ENCODE peak calls at places on chromosomes 4 and X, in nine cellular contexts. A, D, Y, T, F, Z, U, O and J are unnamed samples.

GRCh38 chr4:10673817-10674369 is 10.7 kb downstream of the CLNK start:
- DNase-seq in D (no peak), O (no peak), U (peak), F (no peak), A (no peak), T (no peak), Z (no peak), Y (no peak), J (no peak)

GRCh38 chrX:96729053-96729452 is 44.4 kb downstream of the DIAPH2 start:
- DNase-seq in U (no peak), O (no peak), F (no peak), A (no peak), Z (no peak), D (no peak), T (no peak), Y (no peak), J (no peak)

GRCh38 chr4:185587444-185588161 is 52.3 kb upstream of the PDLIM3 start:
- DNase-seq in O (no peak), Y (no peak), D (no peak), Z (peak), U (peak), T (peak), A (no peak), F (peak), J (no peak)

GRCh38 chrX:132718411-132718810 is 229.6 kb upstream of the MBNL3 start:
- DNase-seq in A (no peak), T (no peak), O (no peak), U (no peak), D (no peak), Y (no peak), Z (no peak), F (no peak), J (no peak)

GRCh38 chrX:96483642-96484160 is 200.9 kb upstream of the DIAPH2 start:
- DNase-seq in U (no peak), Z (no peak), T (no peak), D (no peak), F (peak), Y (no peak), A (no peak), O (no peak), J (no peak)

GRCh38 chr4:183384983-183385382 is 59.5 kb upstream of the CDKN2AIP start:
- DNase-seq in F (no peak), D (no peak), A (no peak), O (no peak), T (no peak), Z (no peak), Y (no peak), U (no peak), J (no peak)

GRCh38 chr4:85701881-85702321 is 227.0 kb downstream of the ARHGAP24 start:
- DNase-seq in A (no peak), T (no peak), D (no peak), Z (no peak), Y (no peak), U (peak), F (no peak), O (no peak), J (no peak)

GRCh38 chr4:163048447-163048846 is 118.2 kb downstream of the NAF1 start:
- DNase-seq in Z (peak), U (peak), T (no peak), A (no peak), D (peak), Y (no peak), F (peak), O (peak), J (no peak)

GRCh38 chr4:17812801-17813200 is 2.0 kb downstream of the NCAPG start:
- DNase-seq in Y (no peak), Z (no peak), U (no peak), F (no peak), D (no peak), A (no peak), T (no peak), O (peak), J (no peak)

GRCh38 chr4:165464813-165465381 is 86.1 kb downstream of the CPE start:
- DNase-seq in U (peak), D (no peak), O (peak), Y (no peak), A (no peak), F (peak), Z (no peak), T (no peak), J (no peak)

GRCh38 chrX:639151-639550 is 8.6 kb downstream of the SHOX start:
- DNase-seq in A (no peak), Y (no peak), U (no peak), O (no peak), T (no peak), F (no peak), D (no peak), Z (no peak), J (no peak)

GRCh38 chr4:5812506-5813229 is 80.2 kb downstream of the CRMP1 start:
- DNase-seq in Z (no peak), O (peak), F (peak), D (peak), Y (no peak), U (peak), A (peak), T (no peak), J (peak)

GRCh38 chr4:53185853-53186590 is 179.8 kb downstream of the SCFD2 start:
- DNase-seq in A (no peak), T (no peak), Z (no peak), D (peak), U (no peak), O (peak), Y (no peak), F (no peak), J (no peak)

GRCh38 chrX:25049971-25050370 is 34.2 kb upstream of the ARX start:
- DNase-seq in F (no peak), T (no peak), O (no peak), Z (no peak), A (no peak), D (no peak), U (no peak), Y (no peak), J (no peak)

GRCh38 chr4:106090826-106091225 is 195.6 kb downstream of the NPNT start:
- DNase-seq in O (no peak), Z (no peak), T (no peak), A (no peak), F (no peak), Y (no peak), U (no peak), D (no peak), J (no peak)

GRCh38 chr4:154779362-154779947 is 1.6 kb upstream of the RBM46 start:
- DNase-seq in T (no peak), U (peak), F (peak), O (peak), D (peak), A (no peak), Y (no peak), Z (no peak), J (no peak)

GRCh38 chr4:37388672-37389368 is 144.3 kb downstream of the NWD2 start:
- DNase-seq in A (no peak), F (peak), Y (no peak), U (no peak), O (no peak), T (no peak), D (no peak), Z (no peak), J (no peak)

GRCh38 chr4:156109943-156110925 is 156.6 kb upstream of the CTSO start:
- DNase-seq in Z (peak), A (no peak), O (no peak), D (peak), T (no peak), U (peak), F (peak), Y (no peak), J (no peak)

GRCh38 chrX:30504309-30504708 is 73.3 kb downstream of the TASL start:
- DNase-seq in F (no peak), Y (no peak), U (peak), T (no peak), D (peak), A (no peak), Z (no peak), O (peak), J (no peak)

GRCh38 chr4:48235050-48235449 is 34.6 kb downstream of the TEC start:
- DNase-seq in O (no peak), Z (no peak), Y (no peak), A (no peak), D (no peak), U (no peak), T (no peak), F (no peak), J (no peak)

GRCh38 chrX:134171661-134172587 is 65.1 kb upstream of the CCDC160 start:
- DNase-seq in O (no peak), U (no peak), Z (peak), A (no peak), D (no peak), Y (peak), F (peak), T (no peak), J (peak)

GRCh38 chr4:88533937-88534750 is 10.6 kb upstream of the PYURF start:
- DNase-seq in Y (no peak), T (no peak), A (no peak), O (peak), D (peak), Z (no peak), F (no peak), U (no peak), J (no peak)

GRCh38 chrX:124395145-124395858 is 48.9 kb downstream of the SH2D1A start:
- DNase-seq in D (no peak), T (no peak), Z (no peak), O (no peak), Y (no peak), F (no peak), A (no peak), U (no peak), J (no peak)

GRCh38 chrX:114976321-114976720 is 41.1 kb downstream of the IL13RA2 start:
- DNase-seq in U (no peak), Z (no peak), D (peak), F (no peak), A (no peak), Y (no peak), T (no peak), O (no peak), J (no peak)

GRCh38 chrX:23803931-23804381 is 21.0 kb downstream of the SAT1 start:
- DNase-seq in O (peak), A (peak), U (no peak), D (peak), T (no peak), F (no peak), Y (no peak), Z (no peak), J (no peak)

GRCh38 chr4:41029098-41029497 is 185.2 kb downstream of the APBB2 start:
- DNase-seq in O (no peak), A (no peak), D (no peak), Y (no peak), U (no peak), Z (no peak), T (no peak), F (no peak), J (no peak)

GRCh38 chr4:177455591-177455990 is 13.4 kb upstream of the AGA start:
- DNase-seq in T (no peak), O (peak), A (peak), D (no peak), F (no peak), Z (no peak), U (no peak), Y (no peak), J (no peak)

GRCh38 chr4:165394275-165394674 is 15.5 kb downstream of the CPE start:
- DNase-seq in Y (no peak), O (peak), T (no peak), U (no peak), F (no peak), D (peak), A (no peak), Z (no peak), J (no peak)

GRCh38 chr4:498328-498919 is 532 bp downstream of the ZNF721 start:
- DNase-seq in F (no peak), A (no peak), Y (no peak), T (no peak), U (no peak), Z (no peak), O (peak), D (no peak), J (no peak)

GRCh38 chrX:101462892-101463291 is 22.4 kb upstream of the ARMCX4 start:
- DNase-seq in F (peak), O (peak), A (no peak), T (no peak), Z (no peak), D (peak), U (peak), Y (no peak), J (no peak)

GRCh38 chrX:56726609-56727008 is 2.4 kb upstream of the NBDY start:
- DNase-seq in F (peak), O (peak), T (no peak), U (peak), Y (no peak), Z (no peak), A (no peak), D (peak), J (no peak)

GRCh38 chr4:79823148-79823763 is 249.8 kb downstream of the ANTXR2 start:
- DNase-seq in T (no peak), A (no peak), Y (no peak), Z (no peak), F (no peak), O (peak), D (no peak), U (no peak), J (no peak)

GRCh38 chr4:40247350-40247749 is 50.5 kb downstream of the RHOH start:
- DNase-seq in T (peak), Y (no peak), O (no peak), U (peak), Z (no peak), F (no peak), A (no peak), D (no peak), J (no peak)

GRCh38 chrX:47047989-47048388 is 30.3 kb upstream of the RGN start:
- DNase-seq in U (no peak), Y (no peak), A (no peak), D (no peak), Z (no peak), F (peak), O (no peak), T (no peak), J (no peak)

GRCh38 chrX:100381613-100382012 is 28.5 kb downstream of the PCDH19 start:
- DNase-seq in U (no peak), F (no peak), D (peak), A (no peak), Y (no peak), Z (no peak), O (no peak), T (no peak), J (no peak)